ENCODE peak calls at places on chromosomes 1 and 21, in seven cellular contexts. P is naive thymus-derived CD8-positive, alpha-beta T cell; H is head of caudate nucleus; L is Right ventricle myocardium inferior; W is Right ventricle myocardium superior; B is A172; G is germinal center. I is an unnamed sample.

GRCh38 chr1:154479764-154480421 is 22.1 kb upstream of the TDRD10 start:
- DNase-seq in B (peak; percentile 87), G (peak; percentile 79), W (no peak), L (no peak), H (no peak), P (peak; percentile 46), I (peak; percentile 82)

GRCh38 chr1:159889821-159890252 is 10.1 kb downstream of the CFAP45 start:
- DNase-seq in P (no peak), H (no peak), G (peak; percentile 66), W (no peak), B (peak; percentile 100), L (no peak), I (no peak)

GRCh38 chr1:79044974-79045650 is 38.6 kb upstream of the ADGRL4 start:
- DNase-seq in P (no peak), H (no peak), W (no peak), B (peak; percentile 19), L (no peak), G (no peak), I (no peak)

GRCh38 chr1:113519561-113519960 is 129.2 kb downstream of the MAGI3 start:
- DNase-seq in H (no peak), W (no peak), L (no peak), G (no peak), P (no peak), B (peak; percentile 14), I (no peak)

GRCh38 chr1:89545264-89546038 is 20.8 kb downstream of the LRRC8B start:
- DNase-seq in L (no peak), P (no peak), W (no peak), G (no peak), B (peak; percentile 33), H (no peak), I (no peak)

GRCh38 chr1:186781731-186782130 is 47.0 kb upstream of the PLA2G4A start:
- DNase-seq in L (no peak), G (no peak), W (no peak), P (no peak), B (no peak), H (no peak), I (no peak)

GRCh38 chr1:14677291-14677690 is 78.8 kb downstream of the KAZN start:
- DNase-seq in W (no peak), G (no peak), P (no peak), H (no peak), L (no peak), B (no peak), I (no peak)

GRCh38 chr1:205913451-205914204 is 29.6 kb downstream of the SLC26A9 start:
- DNase-seq in H (no peak), B (peak; percentile 46), G (no peak), W (peak; percentile 84), P (no peak), L (no peak), I (peak; percentile 81)

GRCh38 chr1:43719063-43719462 is 11.7 kb downstream of the ST3GAL3 start:
- DNase-seq in P (no peak), B (no peak), G (no peak), H (no peak), W (no peak), L (no peak), I (no peak)

GRCh38 chr1:93846151-93846928 is 32.7 kb downstream of the DNTTIP2 start:
- DNase-seq in L (peak; percentile 97), B (peak; percentile 58), W (peak; percentile 95), P (peak; percentile 85), H (peak; percentile 88), G (peak; percentile 84), I (peak; percentile 93)

GRCh38 chr1:30726254-30726653 is 2.9 kb upstream of the MATN1 start:
- DNase-seq in G (no peak), L (no peak), H (no peak), P (no peak), W (no peak), B (no peak), I (no peak)

GRCh38 chr1:66275601-66276023 is 258.3 kb upstream of the SGIP1 start:
- DNase-seq in W (no peak), G (no peak), P (no peak), H (peak; percentile 51), B (no peak), L (no peak), I (peak; percentile 46)

GRCh38 chr1:181153634-181153961 is 65.1 kb downstream of the IER5 start:
- DNase-seq in B (no peak), P (no peak), G (no peak), H (no peak), L (no peak), W (no peak), I (no peak)

GRCh38 chr1:201119206-201119814 is 7.1 kb upstream of the CACNA1S start:
- DNase-seq in G (peak; percentile 57), H (peak; percentile 52), P (peak; percentile 41), L (peak; percentile 22), B (peak; percentile 23), W (peak; percentile 45), I (peak; percentile 27)

GRCh38 chr1:39745016-39745670 is 6.5 kb downstream of the PPIE start:
- DNase-seq in L (no peak), G (no peak), H (no peak), B (no peak), W (no peak), P (no peak), I (no peak)

GRCh38 chr1:55257958-55258357 is 42.8 kb upstream of the USP24 start:
- DNase-seq in P (peak; percentile 78), H (no peak), L (no peak), B (no peak), G (peak; percentile 41), W (no peak), I (no peak)

GRCh38 chr1:89523597-89524368 is 846 bp upstream of the LRRC8B start:
- DNase-seq in G (peak; percentile 71), L (no peak), H (no peak), B (peak; percentile 4), P (peak; percentile 51), W (no peak), I (peak; percentile 64)

GRCh38 chr1:7929637-7930036 is 11.0 kb downstream of the TNFRSF9 start:
- DNase-seq in L (no peak), P (no peak), G (no peak), B (no peak), W (no peak), H (no peak), I (no peak)

GRCh38 chr1:84541679-84542078 is 32.6 kb downstream of the CTBS start:
- DNase-seq in B (no peak), P (no peak), L (no peak), W (no peak), H (no peak), G (no peak), I (no peak)

GRCh38 chr1:200971428-200971903 is 52.0 kb downstream of the KIF21B start:
- DNase-seq in B (no peak), W (no peak), L (no peak), P (no peak), G (no peak), H (no peak), I (no peak)

GRCh38 chr1:30675761-30676160 is 47.6 kb downstream of the MATN1 start:
- DNase-seq in P (no peak), W (no peak), H (no peak), L (no peak), B (peak; percentile 27), G (no peak), I (no peak)

GRCh38 chr1:231871878-231872277 is 245.3 kb downstream of the DISC1 start:
- DNase-seq in W (no peak), L (peak; percentile 55), P (no peak), G (no peak), H (no peak), B (peak; percentile 4), I (no peak)

GRCh38 chr1:92968138-92969032 is 7.1 kb upstream of the DIPK1A start:
- DNase-seq in L (no peak), P (no peak), W (no peak), B (no peak), H (no peak), G (no peak), I (no peak)

GRCh38 chr1:42420145-42420544 is 35.7 kb downstream of the ZMYND12 start:
- DNase-seq in G (no peak), H (peak; percentile 23), B (no peak), W (no peak), P (no peak), L (no peak), I (no peak)

GRCh38 chr1:16394178-16394521 is 27.1 kb downstream of the SZRD1 start:
- DNase-seq in G (no peak), P (no peak), H (no peak), L (no peak), W (no peak), B (no peak), I (no peak)

GRCh38 chr21:45576838-45577737 is 34.8 kb upstream of the SLC19A1 start:
- DNase-seq in B (no peak), H (no peak), G (no peak), L (no peak), W (no peak), P (no peak), I (no peak)

GRCh38 chr1:172286629-172287076 is 133.8 kb upstream of the C1orf105 start:
- DNase-seq in L (no peak), W (no peak), G (no peak), B (peak; percentile 97), H (no peak), P (no peak), I (peak; percentile 39)

GRCh38 chr21:41958886-41959563 is 5.2 kb upstream of the C2CD2 start:
- DNase-seq in H (no peak), L (no peak), G (no peak), P (no peak), B (peak; percentile 82), W (no peak), I (no peak)

GRCh38 chr1:226476066-226476465 is 68.2 kb upstream of the PARP1 start:
- DNase-seq in G (no peak), H (no peak), P (no peak), B (no peak), L (no peak), W (no peak), I (no peak)

GRCh38 chr1:192878249-192878648 is 69.4 kb downstream of the RGS2 start:
- DNase-seq in G (no peak), L (no peak), W (peak; percentile 42), H (no peak), B (no peak), P (no peak), I (peak; percentile 68)

GRCh38 chr1:33222381-33222780 is 33.9 kb upstream of the ZNF362 start:
- DNase-seq in G (no peak), H (no peak), L (no peak), W (no peak), B (no peak), P (no peak), I (no peak)

GRCh38 chr1:173862769-173863223 is 5.0 kb downstream of the GAS5 start:
- DNase-seq in P (no peak), W (no peak), G (no peak), B (no peak), L (no peak), H (no peak), I (no peak)

GRCh38 chr1:92960395-92961130 is 699 bp downstream of the DIPK1A start:
- DNase-seq in B (peak; percentile 58), H (peak; percentile 53), L (no peak), W (peak; percentile 58), G (peak; percentile 66), P (peak; percentile 69), I (peak; percentile 70)

GRCh38 chr1:41500378-41500777 is 15.9 kb upstream of the EDN2 start:
- DNase-seq in B (peak; percentile 87), W (peak; percentile 71), P (no peak), L (peak; percentile 72), H (no peak), G (no peak), I (peak; percentile 97)

GRCh38 chr1:18200918-18201317 is 93.3 kb downstream of the IGSF21 start:
- DNase-seq in B (no peak), H (no peak), L (no peak), P (no peak), W (no peak), G (no peak), I (no peak)

GRCh38 chr1:161420763-161421455 is 53.2 kb upstream of the CFAP126 start:
- DNase-seq in G (no peak), W (no peak), P (no peak), H (no peak), B (peak; percentile 41), L (no peak), I (no peak)

I was measured in body of pancreas.